ENCODE peak calls at places on chromosomes 1 and 21, in four cellular contexts. G is cardiac muscle cell, C is bronchial epithelial cell, A is upper lobe of right lung. T is an unnamed sample.

GRCh38 chr1:1304331-1305299 is 3.1 kb downstream of the ACAP3 start:
- DNase-seq in G (peak; percentile 66), C (peak; percentile 51), A (no peak), T (peak; percentile 97)

GRCh38 chr1:145891143-145891542 is 5.5 kb upstream of the ANKRD35 start:
- DNase-seq in G (no peak), C (peak; percentile 73), A (no peak), T (no peak)

GRCh38 chr1:30478288-30478687 is 245.1 kb downstream of the MATN1 start:
- DNase-seq in G (no peak), C (no peak), A (no peak), T (no peak)

GRCh38 chr1:200038645-200038986 is 11.1 kb downstream of the NR5A2 start:
- DNase-seq in G (peak; percentile 49), C (no peak), A (no peak), T (no peak)

GRCh38 chr1:169044296-169044695 is 62.2 kb upstream of the ATP1B1 start:
- DNase-seq in G (no peak), C (peak; percentile 26), A (no peak), T (no peak)

GRCh38 chr1:241679961-241680360 is 27.9 kb downstream of the WDR64 start:
- DNase-seq in G (no peak), C (no peak), A (no peak), T (no peak)

GRCh38 chr1:67144696-67145095 is 9.9 kb upstream of the C1orf141 start:
- DNase-seq in G (no peak), C (no peak), A (no peak), T (no peak)

GRCh38 chr1:42767510-42767924 is 468 bp downstream of the C1orf50 start:
- DNase-seq in G (no peak), C (no peak), A (no peak), T (no peak)

GRCh38 chr1:198837276-198838021 is 198.6 kb downstream of the PTPRC start:
- DNase-seq in G (no peak), C (peak; percentile 78), A (no peak), T (no peak)

GRCh38 chr1:235950318-235950717 is 83.6 kb upstream of the LYST start:
- DNase-seq in G (no peak), C (no peak), A (no peak), T (no peak)

GRCh38 chr1:203328714-203329122 is 22.2 kb downstream of the FMOD start:
- DNase-seq in G (peak; percentile 54), C (peak; percentile 51), A (peak; percentile 67), T (peak; percentile 60)

GRCh38 chr1:81452693-81453344 is 347.9 kb upstream of the ADGRL2 start:
- DNase-seq in G (no peak), C (peak; percentile 94), A (no peak), T (no peak)

GRCh38 chr1:58811303-58811702 is 27.5 kb upstream of the JUN start:
- DNase-seq in G (no peak), C (peak; percentile 80), A (no peak), T (no peak)

GRCh38 chr21:26892151-26892550 is 46.9 kb upstream of the ADAMTS1 start:
- DNase-seq in G (no peak), C (no peak), A (no peak), T (no peak)

GRCh38 chr1:220368352-220369265 is 96.4 kb upstream of the RAB3GAP2 start:
- DNase-seq in G (no peak), C (peak; percentile 77), A (no peak), T (no peak)

GRCh38 chr1:46466477-46467182 is 23.0 kb upstream of the DMBX1 start:
- DNase-seq in G (peak; percentile 54), C (no peak), A (peak; percentile 74), T (peak; percentile 53)

GRCh38 chr21:36008505-36008904 is 51.8 kb downstream of the SETD4 start:
- DNase-seq in G (no peak), C (no peak), A (no peak), T (no peak)

GRCh38 chr21:24045775-24046215 is 1561.5 kb downstream of the MRPL39 start:
- DNase-seq in G (peak; percentile 55), C (no peak), A (no peak), T (peak; percentile 57)

GRCh38 chr1:65850281-65850680 is 57.6 kb downstream of the PDE4B start:
- DNase-seq in G (no peak), C (no peak), A (no peak), T (no peak)

GRCh38 chr21:46168238-46168637 is 12.9 kb upstream of the FTCD start:
- DNase-seq in G (no peak), C (no peak), A (peak; percentile 57), T (no peak)

GRCh38 chr1:160149706-160150105 is 1.7 kb upstream of the ATP1A4 start:
- DNase-seq in G (no peak), C (no peak), A (no peak), T (no peak)

GRCh38 chr1:226638001-226638601 is 89.5 kb downstream of the STUM start:
- DNase-seq in G (no peak), C (no peak), A (peak; percentile 51), T (no peak)

GRCh38 chr1:9058465-9058864 is 11.0 kb downstream of the SLC2A5 start:
- DNase-seq in G (no peak), C (no peak), A (no peak), T (no peak)

GRCh38 chr1:86104606-86105532 is 51.7 kb downstream of the COL24A1 start:
- DNase-seq in G (no peak), C (peak; percentile 66), A (no peak), T (no peak)

GRCh38 chr21:46079357-46080170 is 18.3 kb upstream of the COL6A2 start:
- DNase-seq in G (no peak), C (no peak), A (peak; percentile 59), T (peak; percentile 75)

GRCh38 chr1:11518016-11518670 is 39.2 kb downstream of the DISP3 start:
- DNase-seq in G (no peak), C (no peak), A (peak; percentile 51), T (no peak)

GRCh38 chr1:200042119-200042436 is 14.6 kb downstream of the NR5A2 start:
- DNase-seq in G (no peak), C (no peak), A (no peak), T (no peak)

GRCh38 chr1:193256019-193256418 is 69.6 kb upstream of the B3GALT2 start:
- DNase-seq in G (no peak), C (no peak), A (no peak), T (no peak)

GRCh38 chr1:79220509-79220908 is 214.0 kb upstream of the ADGRL4 start:
- DNase-seq in G (no peak), C (no peak), A (no peak), T (no peak)

GRCh38 chr1:202374077-202374476 is 25.6 kb downstream of the PPP1R12B start:
- DNase-seq in G (no peak), C (no peak), A (no peak), T (no peak)

DNA sequence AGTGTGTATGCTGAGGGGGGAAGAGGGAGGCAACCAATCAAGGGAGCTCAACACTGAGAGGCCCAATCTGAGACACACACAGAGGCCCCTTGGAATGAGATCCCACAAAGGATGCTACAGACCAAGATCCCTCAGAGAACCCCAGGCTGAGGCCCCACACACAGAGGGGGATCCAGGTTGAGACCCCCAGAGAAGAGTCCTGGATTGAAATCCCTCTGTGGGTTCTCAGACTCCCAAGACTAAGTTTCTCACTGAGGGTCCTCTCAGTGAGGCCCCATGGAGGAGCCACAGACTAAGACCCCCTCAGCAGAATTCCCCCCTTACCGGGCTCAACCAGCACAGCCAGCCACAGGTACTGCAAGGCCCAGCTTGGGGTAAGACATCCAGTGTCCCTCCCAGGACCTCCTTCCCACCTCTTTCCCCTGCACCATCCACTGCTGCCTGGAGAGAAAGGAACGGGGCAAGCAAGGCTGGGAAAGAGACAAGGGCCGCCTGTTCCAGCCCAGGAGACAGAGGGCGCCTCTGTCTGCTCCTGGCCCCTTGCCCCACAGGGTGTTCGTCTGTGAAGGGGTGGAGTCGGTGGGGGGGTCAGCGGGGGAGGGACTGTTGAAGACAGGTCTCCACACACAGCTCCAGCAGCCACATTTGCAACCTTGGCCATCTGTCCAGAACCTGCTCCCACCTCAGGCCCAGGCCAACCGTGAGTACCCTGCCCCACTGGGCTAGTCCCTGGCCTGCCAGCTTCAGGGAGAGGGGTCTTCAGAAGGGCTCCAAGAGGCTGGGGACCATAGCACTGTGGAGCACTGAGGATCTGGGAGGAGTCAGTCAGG is at the start of gene S100A1:
- DNase-seq in G (no peak), C (no peak), A (no peak), T (no peak)
- TF ChIP-seq CTCF in G (no peak), C (no peak), A (no peak), T (no peak)

GRCh38 chr1:243984788-243985187 is 66.3 kb upstream of the ZBTB18 start:
- DNase-seq in G (no peak), C (no peak), A (no peak), T (no peak)

GRCh38 chr1:243980471-243980870 is 70.6 kb upstream of the ZBTB18 start:
- DNase-seq in G (no peak), C (no peak), A (no peak), T (no peak)

GRCh38 chr1:243980071-243980470 is 71.0 kb upstream of the ZBTB18 start:
- DNase-seq in G (no peak), C (no peak), A (no peak), T (no peak)

GRCh38 chr1:243979396-243979795 is 71.7 kb upstream of the ZBTB18 start:
- DNase-seq in G (no peak), C (no peak), A (no peak), T (no peak)

DNA sequence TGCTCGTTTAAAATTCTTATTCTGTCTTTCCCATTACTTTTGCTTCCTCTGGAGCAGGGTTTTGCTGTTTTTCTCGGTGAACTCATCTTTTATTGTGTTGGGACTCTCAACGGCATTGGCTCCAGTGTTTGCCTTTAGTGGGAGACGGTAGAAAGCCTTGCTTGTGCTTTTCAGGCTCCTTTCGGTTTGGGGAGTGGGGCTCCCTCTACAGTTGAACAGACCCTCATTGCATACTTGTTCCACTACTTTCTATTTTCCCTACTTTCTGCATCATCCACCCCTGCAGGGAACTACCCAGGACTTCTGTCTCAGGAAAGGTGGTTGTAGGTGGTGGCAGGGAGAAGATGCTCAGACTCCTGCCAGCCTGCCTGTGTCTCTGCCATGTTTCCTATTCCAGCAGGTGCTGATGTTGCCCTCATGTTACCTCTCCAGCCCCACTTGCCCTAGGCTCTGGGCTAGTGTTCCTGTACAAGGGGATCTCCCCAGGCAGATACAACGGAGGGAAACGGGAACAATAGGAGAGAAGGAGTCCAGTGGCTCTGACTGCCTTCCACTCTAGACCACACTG is 68.5 kb upstream of the ZBTB18 start:
- DNase-seq in G (no peak), C (no peak), A (no peak), T (no peak)
- H3K27me3 ChIP-seq in G (no peaks in the 10 kb centered on the region), C (no peaks in the 10 kb centered on the region), A (peaks cover 4% of the 10 kb centered on the region), T (no peaks in the 10 kb centered on the region)

GRCh38 chr1:6985528-6986276 is 200.4 kb downstream of the CAMTA1 start:
- DNase-seq in G (no peak), C (no peak), A (no peak), T (no peak)
- H3K4me3 ChIP-seq in G (no peak overlapping the region), C (no peak overlapping the region), A (no peak overlapping the region), T (no peak overlapping the region)

GRCh38 chr1:33378976-33379375 is 51.9 kb downstream of the PHC2 start:
- DNase-seq in G (peak; percentile 27), C (no peak), A (no peak), T (no peak)
- TF ChIP-seq CTCF in G (no peak), C (peak; percentile 10), A (peak; percentile 16), T (no peak)

DNA sequence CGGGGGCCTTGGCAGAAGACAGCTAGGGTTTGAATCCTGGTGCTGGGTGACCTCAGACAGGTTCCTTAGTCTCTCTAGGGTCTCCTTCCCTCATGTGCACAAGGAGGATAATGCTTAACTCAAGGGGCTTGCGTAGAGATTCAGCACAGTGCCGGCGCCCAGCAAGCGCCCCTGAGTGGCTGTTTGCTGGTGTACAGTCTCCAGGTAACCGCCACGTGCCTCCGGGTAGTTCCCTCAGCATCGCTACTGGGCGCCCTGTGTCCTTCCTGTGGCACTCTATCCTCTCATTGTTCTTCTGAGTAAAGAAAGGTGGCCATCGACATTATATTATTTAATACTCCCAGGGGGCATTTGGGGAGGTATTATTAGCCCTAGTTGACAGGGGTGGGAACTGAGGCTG is 80.9 kb downstream of the NENF start:
- DNase-seq in G (no peak), C (no peak), A (no peak), T (no peak)
- H3K27me3 ChIP-seq in G (peaks cover 15% of the 10 kb centered on the region), C (peaks cover 26% of the 10 kb centered on the region), A (peaks cover 41% of the 10 kb centered on the region), T (no peaks in the 10 kb centered on the region)